ENCODE peak calls at places on chromosomes 5 and 9, in five cellular contexts. One of them, this sample, is unnamed.

GRCh38 chr9:78033870-78034269 is 2.3 kb upstream of the GNAQ start:
- DNase-seq in sigmoid colon: no peak
- DNase-seq in DMS153: peak
- DNase-seq in MV-4-11: peak
- DNase-seq in SW 1271: no peak
- DNase-seq in this sample: no peak

GRCh38 chr5:148697177-148697820 is 43.0 kb upstream of the HTR4 start:
- DNase-seq in sigmoid colon: peak
- DNase-seq in DMS153: no peak
- DNase-seq in MV-4-11: no peak
- DNase-seq in SW 1271: no peak
- DNase-seq in this sample: no peak

GRCh38 chr5:54620583-54620933 is 103.0 kb downstream of the SNX18 start:
- DNase-seq in sigmoid colon: peak
- DNase-seq in DMS153: no peak
- DNase-seq in MV-4-11: no peak
- DNase-seq in SW 1271: no peak
- DNase-seq in this sample: no peak

GRCh38 chr5:4873656-4874055 is 266.5 kb upstream of the ADAMTS16 start:
- DNase-seq in sigmoid colon: no peak
- DNase-seq in DMS153: no peak
- DNase-seq in MV-4-11: no peak
- DNase-seq in SW 1271: no peak
- DNase-seq in this sample: no peak

GRCh38 chr5:90941002-90941720 is 382.6 kb downstream of the ADGRV1 start:
- DNase-seq in sigmoid colon: no peak
- DNase-seq in DMS153: no peak
- DNase-seq in MV-4-11: no peak
- DNase-seq in SW 1271: no peak
- DNase-seq in this sample: no peak

GRCh38 chr5:41009228-41009627 is 61.9 kb downstream of the MROH2B start:
- DNase-seq in sigmoid colon: no peak
- DNase-seq in DMS153: no peak
- DNase-seq in MV-4-11: no peak
- DNase-seq in SW 1271: peak
- DNase-seq in this sample: no peak

GRCh38 chr5:139461698-139462097 is 845 bp downstream of the ECSCR start:
- DNase-seq in sigmoid colon: no peak
- DNase-seq in DMS153: no peak
- DNase-seq in MV-4-11: no peak
- DNase-seq in SW 1271: no peak
- DNase-seq in this sample: no peak

GRCh38 chr5:96337048-96337781 is 95.8 kb downstream of the PCSK1 start:
- DNase-seq in sigmoid colon: no peak
- DNase-seq in DMS153: no peak
- DNase-seq in MV-4-11: peak
- DNase-seq in SW 1271: no peak
- DNase-seq in this sample: peak

GRCh38 chr5:83972236-83972635 is 251.6 kb upstream of the HAPLN1 start:
- DNase-seq in sigmoid colon: no peak
- DNase-seq in DMS153: no peak
- DNase-seq in MV-4-11: no peak
- DNase-seq in SW 1271: no peak
- DNase-seq in this sample: no peak

GRCh38 chr5:168603776-168604175 is 24.6 kb upstream of the PANK3 start:
- DNase-seq in sigmoid colon: no peak
- DNase-seq in DMS153: no peak
- DNase-seq in MV-4-11: no peak
- DNase-seq in SW 1271: no peak
- DNase-seq in this sample: no peak

GRCh38 chr9:70412678-70413426 is 1.6 kb downstream of the KLF9 start:
- DNase-seq in sigmoid colon: peak
- DNase-seq in DMS153: peak
- DNase-seq in MV-4-11: no peak
- DNase-seq in SW 1271: no peak
- DNase-seq in this sample: no peak

GRCh38 chr9:131625848-131626670 is 80.7 kb downstream of the PRRT1B start:
- DNase-seq in sigmoid colon: no peak
- DNase-seq in DMS153: peak
- DNase-seq in MV-4-11: no peak
- DNase-seq in SW 1271: no peak
- DNase-seq in this sample: no peak

GRCh38 chr5:124741711-124742496 is 4.5 kb downstream of the ZNF608 start:
- DNase-seq in sigmoid colon: no peak
- DNase-seq in DMS153: no peak
- DNase-seq in MV-4-11: no peak
- DNase-seq in SW 1271: no peak
- DNase-seq in this sample: no peak

GRCh38 chr5:42887094-42887493 is 75.4 kb upstream of the SELENOP start:
- DNase-seq in sigmoid colon: peak
- DNase-seq in DMS153: peak
- DNase-seq in MV-4-11: no peak
- DNase-seq in SW 1271: no peak
- DNase-seq in this sample: no peak

GRCh38 chr9:135400496-135400895 is 79.1 kb upstream of the PPP1R26 start:
- DNase-seq in sigmoid colon: no peak
- DNase-seq in DMS153: no peak
- DNase-seq in MV-4-11: no peak
- DNase-seq in SW 1271: no peak
- DNase-seq in this sample: no peak

GRCh38 chr9:93092171-93092991 is 3.6 kb upstream of the CARD19 start:
- DNase-seq in sigmoid colon: peak
- DNase-seq in DMS153: no peak
- DNase-seq in MV-4-11: no peak
- DNase-seq in SW 1271: no peak
- DNase-seq in this sample: no peak

This sample was measured in AML-193.